ENCODE peak calls at places on chromosomes 16 and 17, in ten cellular contexts. M is A549, T is cardiac fibroblast, P is thyroid gland, N is psoas muscle, K is adrenal gland, Q is mucosa of descending colon, H is heart left ventricle, L is brain microvascular endothelial cell, B is stomach. D is an unnamed sample.

GRCh38 chr16:71709231-71709781 is 15.2 kb downstream of the PHLPP2 start:
- DNase-seq in T (peak), M (no peak), P (no peak), N (no peak), H (no peak), B (no peak), K (no peak), L (no peak), Q (no peak), D (peak)

GRCh38 chr16:85431431-85432124 is 181.5 kb upstream of the GSE1 start:
- DNase-seq in B (no peak), Q (no peak), T (no peak), L (no peak), P (no peak), H (peak), M (no peak), K (no peak), N (peak), D (no peak)

GRCh38 chr16:69182730-69183416 is 4.1 kb upstream of the SNTB2 start:
- DNase-seq in H (no peak), L (no peak), P (peak), T (no peak), Q (peak), N (no peak), M (no peak), B (no peak), K (no peak), D (no peak)

GRCh38 chr17:72115789-72116520 is 4.9 kb upstream of the SOX9 start:
- DNase-seq in P (no peak), N (no peak), H (no peak), M (no peak), Q (no peak), T (no peak), K (no peak), L (no peak), B (no peak), D (no peak)

GRCh38 chr16:970379-970765 is 412 bp downstream of the LMF1 start:
- DNase-seq in Q (no peak), B (no peak), H (no peak), N (no peak), T (no peak), L (no peak), M (no peak), K (no peak), P (no peak), D (no peak)

GRCh38 chr16:3465911-3466584 is 22.6 kb downstream of the NAA60 start:
- DNase-seq in Q (no peak), T (no peak), H (peak), B (no peak), K (no peak), L (no peak), N (no peak), M (no peak), P (no peak), D (no peak)

GRCh38 chr16:87006789-87007745 is 310.1 kb downstream of the C16orf95 start:
- DNase-seq in T (no peak), H (no peak), Q (no peak), M (no peak), K (peak), P (no peak), N (no peak), B (no peak), L (no peak), D (peak)

GRCh38 chr16:87541004-87541881 is 48.4 kb upstream of the ZCCHC14 start:
- DNase-seq in L (peak), H (peak), Q (peak), T (peak), M (no peak), K (no peak), B (no peak), N (no peak), P (no peak), D (peak)

GRCh38 chr16:86167061-86167460 is 268.1 kb downstream of the IRF8 start:
- DNase-seq in B (no peak), M (no peak), N (no peak), P (no peak), K (no peak), T (no peak), Q (peak), L (no peak), H (no peak), D (no peak)

GRCh38 chr17:1628856-1629646 is 417 bp upstream of the SLC43A2 start:
- DNase-seq in P (peak), B (peak), K (peak), N (peak), L (peak), Q (peak), T (peak), M (peak), H (peak), D (peak)
- TF ChIP-seq CTCF in P (no peak), B (no peak), K (no peak), N (peak), L (no peak), Q (no peak), T (no peak), M (peak), H (peak), D (no peak)

GRCh38 chr17:1915889-1916288 is 86.1 kb downstream of the RPA1 start:
- DNase-seq in Q (no peak), P (no peak), K (no peak), L (no peak), H (no peak), B (no peak), T (no peak), M (no peak), N (no peak), D (no peak)

GRCh38 chr17:1916339-1916738 is 86.5 kb downstream of the RPA1 start:
- DNase-seq in P (no peak), K (no peak), L (no peak), T (no peak), M (no peak), Q (no peak), B (no peak), H (no peak), N (no peak), D (no peak)

GRCh38 chr17:1918346-1919021 is 88.7 kb downstream of the RPA1 start:
- DNase-seq in N (no peak), H (no peak), T (no peak), M (no peak), K (no peak), Q (no peak), L (no peak), P (no peak), B (no peak), D (no peak)

GRCh38 chr17:1919206-1919605 is 89.4 kb downstream of the RPA1 start:
- DNase-seq in L (no peak), N (no peak), P (no peak), M (no peak), T (no peak), Q (no peak), B (no peak), H (no peak), K (no peak), D (no peak)

GRCh38 chr17:1916963-1917715 is 87.3 kb downstream of the RPA1 start:
- DNase-seq in Q (no peak), P (no peak), T (no peak), L (no peak), B (no peak), N (no peak), M (no peak), H (no peak), K (no peak), D (no peak)
- H3K4me3 ChIP-seq in Q (no peak), P (no peak), T (no peak), L (no peak), B (no peak), N (no peak), M (no peak), H (no peak), K (no peak), D (no peak)

GRCh38 chr17:78716814-78717393 is 65.2 kb downstream of the CYTH1 start:
- DNase-seq in Q (peak), P (peak), T (peak), B (peak), K (peak), H (peak), L (no peak), N (peak), M (peak), D (peak)
- TF ChIP-seq CTCF in Q (no peak), P (no peak), T (no peak), B (no peak), K (no peak), H (peak), L (no peak), N (peak), M (no peak), D (no peak)

GRCh38 chr16:11232302-11232851 is 23.6 kb downstream of the SOCS1 start:
- DNase-seq in N (no peak), M (no peak), P (no peak), K (no peak), B (no peak), Q (no peak), L (no peak), T (no peak), H (no peak), D (no peak)
- H3K4me3 ChIP-seq in N (no peak), M (no peak), P (no peak), K (no peak), B (no peak), Q (no peak), L (no peak), T (no peak), H (no peak), D (no peak)